ENCODE peak calls at places on chromosomes 3 and 15, in six cellular contexts. One of them, this sample, is unnamed.
A peak's percentile ranks its signal among the peaks of the same experiment; 100 is the strongest.

GRCh38 chr15:98854496-98854895 is 153.1 kb downstream of the PGPEP1L start:
- DNase-seq in upper lobe of left lung: no peak
- DNase-seq in transverse colon: no peak
- DNase-seq in A549: no peak
- DNase-seq in suprapubic skin: no peak
- DNase-seq in stomach: peak; percentile 57
- DNase-seq in this sample: no peak

GRCh38 chr3:31431322-31431721 is 101.4 kb upstream of the STT3B start:
- DNase-seq in A549: no peak
- DNase-seq in stomach: no peak
- DNase-seq in transverse colon: no peak
- DNase-seq in upper lobe of left lung: no peak
- DNase-seq in suprapubic skin: no peak
- DNase-seq in this sample: no peak

GRCh38 chr3:64766463-64766862 is 78.7 kb upstream of the ADAMTS9 start:
- DNase-seq in stomach: no peak
- DNase-seq in suprapubic skin: no peak
- DNase-seq in A549: no peak
- DNase-seq in upper lobe of left lung: no peak
- DNase-seq in transverse colon: no peak
- DNase-seq in this sample: no peak

GRCh38 chr3:10911350-10912002 is 81.1 kb upstream of the SLC6A1 start:
- DNase-seq in stomach: no peak
- DNase-seq in suprapubic skin: no peak
- DNase-seq in transverse colon: no peak
- DNase-seq in upper lobe of left lung: no peak
- DNase-seq in A549: no peak
- DNase-seq in this sample: no peak

GRCh38 chr15:85168642-85169173 is 187.1 kb downstream of the PDE8A start:
- DNase-seq in upper lobe of left lung: peak; percentile 82
- DNase-seq in stomach: peak; percentile 82
- DNase-seq in suprapubic skin: no peak
- DNase-seq in A549: peak; percentile 75
- DNase-seq in transverse colon: peak; percentile 57
- DNase-seq in this sample: no peak

GRCh38 chr3:102536479-102536878 is 101.7 kb downstream of the ZPLD1 start:
- DNase-seq in transverse colon: no peak
- DNase-seq in upper lobe of left lung: no peak
- DNase-seq in A549: peak; percentile 40
- DNase-seq in stomach: no peak
- DNase-seq in suprapubic skin: no peak
- DNase-seq in this sample: no peak

GRCh38 chr3:23612296-23612891 is 193.4 kb upstream of the UBE2E1 start:
- DNase-seq in stomach: no peak
- DNase-seq in transverse colon: peak; percentile 31
- DNase-seq in suprapubic skin: no peak
- DNase-seq in upper lobe of left lung: no peak
- DNase-seq in A549: peak; percentile 44
- DNase-seq in this sample: no peak

GRCh38 chr15:68025860-68026424 is 28.2 kb upstream of the PIAS1 start:
- DNase-seq in transverse colon: no peak
- DNase-seq in A549: peak; percentile 44
- DNase-seq in suprapubic skin: no peak
- DNase-seq in upper lobe of left lung: peak; percentile 34
- DNase-seq in stomach: peak; percentile 32
- DNase-seq in this sample: no peak

GRCh38 chr15:75844629-75845390 is 1.6 kb downstream of the UBE2Q2 start:
- DNase-seq in stomach: no peak
- DNase-seq in A549: no peak
- DNase-seq in suprapubic skin: no peak
- DNase-seq in upper lobe of left lung: no peak
- DNase-seq in transverse colon: no peak
- DNase-seq in this sample: no peak

GRCh38 chr3:195221015-195221853 is 49.7 kb downstream of the XXYLT1 start:
- DNase-seq in A549: no peak
- DNase-seq in transverse colon: no peak
- DNase-seq in stomach: no peak
- DNase-seq in suprapubic skin: peak; percentile 68
- DNase-seq in upper lobe of left lung: peak; percentile 21
- DNase-seq in this sample: no peak

DNA sequence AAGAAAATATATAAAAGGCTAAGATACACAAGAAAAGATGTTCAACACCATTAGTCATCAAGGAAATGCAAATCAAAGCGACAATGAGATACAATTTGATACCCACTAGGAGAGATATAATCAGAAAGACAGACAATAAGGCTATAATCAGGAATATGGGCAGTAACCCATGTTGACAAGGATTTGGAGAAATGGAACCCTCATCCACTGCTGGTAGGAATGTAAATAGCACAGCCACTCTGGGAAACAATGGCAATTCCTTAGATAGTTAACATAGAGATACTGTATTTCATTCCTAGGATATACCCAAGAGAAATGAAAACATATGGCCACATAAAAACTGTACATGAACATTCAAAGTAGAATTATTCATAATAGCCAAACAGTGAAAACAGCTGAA is 18.3 kb upstream of the COL8A1 start:
- DNase-seq in stomach: no peak
- DNase-seq in A549: no peak
- DNase-seq in transverse colon: no peak
- DNase-seq in upper lobe of left lung: no peak
- DNase-seq in suprapubic skin: no peak
- DNase-seq in this sample: no peak
- TF ChIP-seq CTCF in stomach: no peak
- TF ChIP-seq CTCF in A549: no peak
- TF ChIP-seq CTCF in transverse colon: no peak
- TF ChIP-seq CTCF in upper lobe of left lung: no peak
- TF ChIP-seq CTCF in suprapubic skin: no peak
- TF ChIP-seq CTCF in this sample: no peak

GRCh38 chr3:107416886-107417285 is 39.6 kb downstream of the CCDC54 start:
- DNase-seq in suprapubic skin: no peak
- DNase-seq in transverse colon: no peak
- DNase-seq in upper lobe of left lung: no peak
- DNase-seq in stomach: no peak
- DNase-seq in A549: no peak
- DNase-seq in this sample: no peak

GRCh38 chr3:107425033-107425432 is 47.8 kb downstream of the CCDC54 start:
- DNase-seq in suprapubic skin: no peak
- DNase-seq in transverse colon: no peak
- DNase-seq in stomach: no peak
- DNase-seq in A549: no peak
- DNase-seq in upper lobe of left lung: no peak
- DNase-seq in this sample: no peak

GRCh38 chr3:107421881-107422280 is 44.6 kb downstream of the CCDC54 start:
- DNase-seq in transverse colon: no peak
- DNase-seq in suprapubic skin: no peak
- DNase-seq in A549: no peak
- DNase-seq in stomach: no peak
- DNase-seq in upper lobe of left lung: no peak
- DNase-seq in this sample: no peak

GRCh38 chr3:107426223-107426622 is 49.0 kb downstream of the CCDC54 start:
- DNase-seq in transverse colon: no peak
- DNase-seq in A549: no peak
- DNase-seq in upper lobe of left lung: no peak
- DNase-seq in stomach: no peak
- DNase-seq in suprapubic skin: no peak
- DNase-seq in this sample: no peak

DNA sequence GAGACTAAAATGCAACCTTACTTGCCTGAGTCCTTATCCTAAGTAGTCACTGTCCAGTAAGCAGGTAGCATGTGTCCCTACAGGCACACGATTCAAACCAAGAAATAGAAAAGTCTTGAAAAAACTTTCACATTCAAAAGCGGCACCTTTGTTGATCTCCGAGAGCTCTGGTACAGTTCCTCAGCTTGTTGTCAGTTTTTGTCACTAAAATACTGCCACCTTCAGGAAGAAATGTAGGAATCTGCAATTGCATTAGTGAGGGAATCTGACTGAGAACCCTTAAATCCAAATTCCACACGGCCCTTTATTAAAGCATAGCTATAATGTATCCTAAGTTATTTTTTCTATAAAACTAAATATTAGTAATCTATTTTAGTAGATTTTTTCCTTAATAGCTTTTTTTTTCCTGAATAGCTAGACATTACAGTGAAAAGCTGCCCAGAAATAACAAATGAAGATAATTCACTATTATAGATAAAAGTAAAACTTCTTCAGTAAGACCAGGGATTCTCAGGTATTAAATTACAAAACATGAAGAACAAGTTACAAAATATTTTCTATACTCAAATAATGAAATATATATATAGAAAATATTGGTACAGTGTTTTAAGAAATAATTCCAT is 44.0 kb downstream of the CCDC54 start:
- DNase-seq in stomach: no peak
- DNase-seq in suprapubic skin: no peak
- DNase-seq in upper lobe of left lung: no peak
- DNase-seq in transverse colon: no peak
- DNase-seq in A549: peak; percentile 66
- DNase-seq in this sample: no peak
- TF ChIP-seq EP300 in stomach: no peak
- TF ChIP-seq EP300 in suprapubic skin: no peak
- TF ChIP-seq EP300 in upper lobe of left lung: no peak
- TF ChIP-seq EP300 in transverse colon: no peak
- TF ChIP-seq EP300 in A549: no peak
- TF ChIP-seq EP300 in this sample: no peak

GRCh38 chr3:58473275-58473674 is 18.6 kb upstream of the KCTD6 start:
- DNase-seq in upper lobe of left lung: no peak
- DNase-seq in A549: no peak
- DNase-seq in transverse colon: no peak
- DNase-seq in suprapubic skin: no peak
- DNase-seq in stomach: no peak
- DNase-seq in this sample: no peak

GRCh38 chr3:58470363-58471024 is 21.4 kb upstream of the KCTD6 start:
- DNase-seq in A549: no peak
- DNase-seq in upper lobe of left lung: no peak
- DNase-seq in stomach: no peak
- DNase-seq in suprapubic skin: no peak
- DNase-seq in transverse colon: no peak
- DNase-seq in this sample: no peak

GRCh38 chr3:58474348-58474911 is 17.5 kb upstream of the KCTD6 start:
- DNase-seq in suprapubic skin: no peak
- DNase-seq in upper lobe of left lung: peak; percentile 28
- DNase-seq in stomach: no peak
- DNase-seq in transverse colon: no peak
- DNase-seq in A549: no peak
- DNase-seq in this sample: no peak

GRCh38 chr3:58469096-58469495 is 22.8 kb upstream of the KCTD6 start:
- DNase-seq in stomach: no peak
- DNase-seq in suprapubic skin: no peak
- DNase-seq in transverse colon: no peak
- DNase-seq in A549: no peak
- DNase-seq in upper lobe of left lung: no peak
- DNase-seq in this sample: no peak

DNA sequence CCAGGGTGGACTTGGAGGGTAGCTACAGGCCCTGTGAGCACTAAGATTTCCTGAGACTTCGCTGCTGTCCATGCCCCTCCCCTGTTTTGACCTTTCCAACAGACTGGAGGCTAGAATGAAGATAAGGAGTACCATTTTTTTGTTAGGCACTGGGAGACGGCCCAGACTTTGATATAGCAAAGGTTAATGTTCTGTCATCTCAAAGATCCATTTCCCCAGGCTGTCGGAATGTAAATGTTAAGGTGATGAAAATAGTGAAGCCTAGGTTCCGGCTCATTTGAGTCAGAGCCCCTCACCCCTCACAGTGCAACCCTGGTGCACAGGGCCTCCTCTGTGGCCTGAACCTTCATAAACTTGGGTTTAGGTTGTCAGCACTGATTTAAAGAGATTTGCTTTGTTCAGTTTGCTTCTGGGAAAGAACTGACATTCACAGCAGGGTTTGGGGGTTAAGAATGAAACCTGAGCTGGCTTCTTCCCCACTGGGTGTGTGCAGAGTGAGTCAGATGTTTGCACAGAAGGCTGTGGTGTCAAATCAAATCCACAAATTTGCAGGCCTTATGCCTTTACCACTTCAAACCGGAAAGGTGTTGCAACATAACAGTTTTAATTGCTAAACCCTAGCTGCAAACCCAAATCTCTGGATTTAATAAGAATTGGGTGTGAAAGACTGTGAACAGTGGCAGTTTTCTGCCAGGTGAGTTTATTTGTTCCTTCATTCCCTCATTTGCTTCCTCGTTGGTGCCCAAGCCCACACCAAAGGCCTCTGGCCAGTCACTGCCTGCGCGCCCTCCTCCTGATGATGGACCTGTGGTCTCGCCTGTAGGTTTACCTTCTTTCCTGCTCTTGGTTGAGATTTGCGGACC is 20.6 kb upstream of the KCTD6 start:
- DNase-seq in A549: peak; percentile 96
- DNase-seq in upper lobe of left lung: peak; percentile 73
- DNase-seq in transverse colon: peak; percentile 64
- DNase-seq in suprapubic skin: no peak
- DNase-seq in stomach: no peak
- DNase-seq in this sample: no peak
- H3K4me3 ChIP-seq in A549: no peak overlapping the region
- H3K4me3 ChIP-seq in upper lobe of left lung: no peak overlapping the region
- H3K4me3 ChIP-seq in transverse colon: no peak overlapping the region
- H3K4me3 ChIP-seq in suprapubic skin: no peak overlapping the region
- H3K4me3 ChIP-seq in stomach: no peak overlapping the region
- H3K4me3 ChIP-seq in this sample: no peak overlapping the region

GRCh38 chr15:31486506-31486905 is 159.9 kb downstream of the KLF13 start:
- DNase-seq in A549: no peak
- DNase-seq in suprapubic skin: no peak
- DNase-seq in upper lobe of left lung: no peak
- DNase-seq in transverse colon: no peak
- DNase-seq in stomach: no peak
- DNase-seq in this sample: no peak

GRCh38 chr15:31486906-31487695 is 160.5 kb downstream of the KLF13 start:
- DNase-seq in transverse colon: no peak
- DNase-seq in stomach: peak; percentile 24
- DNase-seq in A549: no peak
- DNase-seq in suprapubic skin: no peak
- DNase-seq in upper lobe of left lung: no peak
- DNase-seq in this sample: no peak

GRCh38 chr15:31489281-31489680 is 162.6 kb downstream of the KLF13 start:
- DNase-seq in transverse colon: no peak
- DNase-seq in upper lobe of left lung: no peak
- DNase-seq in stomach: no peak
- DNase-seq in suprapubic skin: no peak
- DNase-seq in A549: no peak
- DNase-seq in this sample: no peak

GRCh38 chr15:31488437-31489204 is 162.0 kb downstream of the KLF13 start:
- DNase-seq in stomach: peak; percentile 82
- DNase-seq in transverse colon: peak; percentile 75
- DNase-seq in suprapubic skin: no peak
- DNase-seq in upper lobe of left lung: peak; percentile 68
- DNase-seq in A549: peak; percentile 91
- DNase-seq in this sample: peak; percentile 60

DNA sequence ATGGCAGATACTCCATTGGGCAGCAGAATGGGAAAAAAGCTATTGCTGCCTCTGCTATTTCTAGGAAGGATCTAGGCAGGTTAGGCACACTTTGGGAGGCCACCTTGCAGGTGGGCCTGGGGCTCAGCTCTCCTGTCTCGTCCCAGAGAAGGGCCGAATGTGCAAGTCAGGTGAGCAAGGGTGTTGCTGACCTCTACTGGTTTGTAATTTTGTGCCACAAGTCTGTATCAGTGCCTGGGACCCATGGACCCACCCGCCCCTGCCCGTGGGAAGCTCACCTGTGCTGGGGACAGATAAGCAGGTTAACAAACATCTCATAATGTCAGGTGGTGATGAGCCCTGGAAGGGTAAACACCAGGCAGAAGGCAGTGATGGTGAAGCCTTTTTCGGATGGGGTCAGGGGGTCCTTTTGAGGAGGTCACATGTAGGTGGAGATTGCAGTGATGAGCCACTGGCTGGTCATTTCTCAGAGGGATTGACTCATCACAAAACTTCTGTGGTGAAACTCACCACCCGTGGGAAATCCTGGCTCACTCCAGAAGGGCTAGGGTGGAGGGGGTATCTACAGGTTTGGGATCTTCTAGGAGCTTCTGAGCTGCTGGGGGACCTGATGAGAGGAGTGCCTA is 161.3 kb downstream of the KLF13 start:
- DNase-seq in stomach: peak; percentile 22
- DNase-seq in A549: peak; percentile 29
- DNase-seq in transverse colon: no peak
- DNase-seq in suprapubic skin: no peak
- DNase-seq in upper lobe of left lung: no peak
- DNase-seq in this sample: no peak
- TF ChIP-seq CTCF in stomach: no peak
- TF ChIP-seq CTCF in A549: peak; percentile 30
- TF ChIP-seq CTCF in transverse colon: no peak
- TF ChIP-seq CTCF in suprapubic skin: no peak
- TF ChIP-seq CTCF in upper lobe of left lung: no peak
- TF ChIP-seq CTCF in this sample: no peak